ENCODE peak calls at places on chromosomes 6 and 20, in ten cellular contexts. One of them, this sample, is unnamed.
A peak's percentile ranks its signal among the peaks of the same experiment; 100 is the strongest.

GRCh38 chr6:155066371-155066770 is 71.3 kb downstream of the TIAM2 start:
- DNase-seq in IMR-90: peak; percentile 56
- DNase-seq in stomach: no peak
- DNase-seq in pancreas: no peak
- DNase-seq in lower lobe of right lung: no peak
- DNase-seq in cardiac muscle cell: peak; percentile 42
- DNase-seq in CD8-positive, alpha-beta T cell: no peak
- DNase-seq in kidney epithelial cell: no peak
- DNase-seq in ovary: no peak
- DNase-seq in left ventricle myocardium inferior: no peak
- DNase-seq in this sample: no peak

GRCh38 chr6:25960689-25961088 is 1.9 kb upstream of the TRIM38 start:
- DNase-seq in IMR-90: no peak
- DNase-seq in stomach: no peak
- DNase-seq in pancreas: no peak
- DNase-seq in lower lobe of right lung: no peak
- DNase-seq in cardiac muscle cell: no peak
- DNase-seq in CD8-positive, alpha-beta T cell: no peak
- DNase-seq in kidney epithelial cell: no peak
- DNase-seq in ovary: no peak
- DNase-seq in left ventricle myocardium inferior: no peak
- DNase-seq in this sample: no peak

GRCh38 chr6:30061766-30062458 is 847 bp downstream of the POLR1H start:
- DNase-seq in IMR-90: peak; percentile 17
- DNase-seq in stomach: peak; percentile 28
- DNase-seq in pancreas: no peak
- DNase-seq in lower lobe of right lung: no peak
- DNase-seq in cardiac muscle cell: peak; percentile 39
- DNase-seq in CD8-positive, alpha-beta T cell: no peak
- DNase-seq in kidney epithelial cell: no peak
- DNase-seq in ovary: peak; percentile 20
- DNase-seq in left ventricle myocardium inferior: no peak
- DNase-seq in this sample: peak; percentile 57

GRCh38 chr6:148565321-148565926 is 181.4 kb upstream of the UST start:
- DNase-seq in IMR-90: no peak
- DNase-seq in stomach: no peak
- DNase-seq in pancreas: no peak
- DNase-seq in lower lobe of right lung: no peak
- DNase-seq in cardiac muscle cell: peak; percentile 31
- DNase-seq in CD8-positive, alpha-beta T cell: no peak
- DNase-seq in kidney epithelial cell: no peak
- DNase-seq in ovary: no peak
- DNase-seq in left ventricle myocardium inferior: no peak
- DNase-seq in this sample: no peak

GRCh38 chr6:57075092-57075491 is 14.9 kb upstream of the ZNF451 start:
- DNase-seq in IMR-90: peak; percentile 11
- DNase-seq in stomach: no peak
- DNase-seq in pancreas: no peak
- DNase-seq in lower lobe of right lung: no peak
- DNase-seq in cardiac muscle cell: no peak
- DNase-seq in CD8-positive, alpha-beta T cell: no peak
- DNase-seq in kidney epithelial cell: no peak
- DNase-seq in ovary: no peak
- DNase-seq in left ventricle myocardium inferior: no peak
- DNase-seq in this sample: no peak

GRCh38 chr6:112205521-112206458 is 48.6 kb downstream of the LAMA4 start:
- DNase-seq in IMR-90: peak; percentile 45
- DNase-seq in stomach: no peak
- DNase-seq in pancreas: no peak
- DNase-seq in lower lobe of right lung: no peak
- DNase-seq in cardiac muscle cell: peak; percentile 77
- DNase-seq in CD8-positive, alpha-beta T cell: no peak
- DNase-seq in kidney epithelial cell: no peak
- DNase-seq in ovary: no peak
- DNase-seq in left ventricle myocardium inferior: no peak
- DNase-seq in this sample: no peak

GRCh38 chr20:53611449-53611894 is 17.8 kb upstream of the ZNF217 start:
- DNase-seq in IMR-90: peak; percentile 99
- DNase-seq in stomach: peak; percentile 25
- DNase-seq in pancreas: no peak
- DNase-seq in lower lobe of right lung: no peak
- DNase-seq in cardiac muscle cell: peak; percentile 98
- DNase-seq in CD8-positive, alpha-beta T cell: no peak
- DNase-seq in kidney epithelial cell: peak; percentile 93
- DNase-seq in ovary: peak; percentile 16
- DNase-seq in left ventricle myocardium inferior: no peak
- DNase-seq in this sample: no peak

GRCh38 chr6:166228839-166229528 is 61.3 kb upstream of the TBXT start:
- DNase-seq in IMR-90: no peak
- DNase-seq in stomach: no peak
- DNase-seq in pancreas: no peak
- DNase-seq in lower lobe of right lung: no peak
- DNase-seq in cardiac muscle cell: no peak
- DNase-seq in CD8-positive, alpha-beta T cell: no peak
- DNase-seq in kidney epithelial cell: no peak
- DNase-seq in ovary: no peak
- DNase-seq in left ventricle myocardium inferior: no peak
- DNase-seq in this sample: no peak

GRCh38 chr20:5080384-5080877 is 39.3 kb downstream of the PCNA start:
- DNase-seq in IMR-90: peak; percentile 54
- DNase-seq in stomach: peak; percentile 46
- DNase-seq in pancreas: no peak
- DNase-seq in lower lobe of right lung: peak; percentile 88
- DNase-seq in cardiac muscle cell: peak; percentile 82
- DNase-seq in CD8-positive, alpha-beta T cell: no peak
- DNase-seq in kidney epithelial cell: no peak
- DNase-seq in ovary: no peak
- DNase-seq in left ventricle myocardium inferior: peak; percentile 50
- DNase-seq in this sample: no peak

GRCh38 chr6:3193102-3193837 is 34.2 kb downstream of the TUBB2B start:
- DNase-seq in IMR-90: no peak
- DNase-seq in stomach: no peak
- DNase-seq in pancreas: no peak
- DNase-seq in lower lobe of right lung: no peak
- DNase-seq in cardiac muscle cell: no peak
- DNase-seq in CD8-positive, alpha-beta T cell: no peak
- DNase-seq in kidney epithelial cell: no peak
- DNase-seq in ovary: no peak
- DNase-seq in left ventricle myocardium inferior: no peak
- DNase-seq in this sample: no peak

GRCh38 chr6:83183082-83183828 is 9.8 kb downstream of the PGM3 start:
- DNase-seq in IMR-90: peak; percentile 98
- DNase-seq in stomach: no peak
- DNase-seq in pancreas: no peak
- DNase-seq in lower lobe of right lung: no peak
- DNase-seq in cardiac muscle cell: peak; percentile 97
- DNase-seq in CD8-positive, alpha-beta T cell: no peak
- DNase-seq in kidney epithelial cell: peak; percentile 51
- DNase-seq in ovary: no peak
- DNase-seq in left ventricle myocardium inferior: no peak
- DNase-seq in this sample: no peak

GRCh38 chr20:60883517-60883916 is 368.5 kb upstream of the CDH4 start:
- DNase-seq in IMR-90: no peak
- DNase-seq in stomach: no peak
- DNase-seq in pancreas: no peak
- DNase-seq in lower lobe of right lung: no peak
- DNase-seq in cardiac muscle cell: no peak
- DNase-seq in CD8-positive, alpha-beta T cell: no peak
- DNase-seq in kidney epithelial cell: no peak
- DNase-seq in ovary: no peak
- DNase-seq in left ventricle myocardium inferior: no peak
- DNase-seq in this sample: no peak

GRCh38 chr6:105135056-105135455 is 44.8 kb downstream of the POPDC3 start:
- DNase-seq in IMR-90: peak; percentile 18
- DNase-seq in stomach: no peak
- DNase-seq in pancreas: no peak
- DNase-seq in lower lobe of right lung: no peak
- DNase-seq in cardiac muscle cell: peak; percentile 16
- DNase-seq in CD8-positive, alpha-beta T cell: no peak
- DNase-seq in kidney epithelial cell: no peak
- DNase-seq in ovary: no peak
- DNase-seq in left ventricle myocardium inferior: no peak
- DNase-seq in this sample: no peak

GRCh38 chr20:25308671-25309394 is 60.9 kb downstream of the PYGB start:
- DNase-seq in IMR-90: peak; percentile 82
- DNase-seq in stomach: no peak
- DNase-seq in pancreas: no peak
- DNase-seq in lower lobe of right lung: peak; percentile 49
- DNase-seq in cardiac muscle cell: peak; percentile 45
- DNase-seq in CD8-positive, alpha-beta T cell: no peak
- DNase-seq in kidney epithelial cell: no peak
- DNase-seq in ovary: no peak
- DNase-seq in left ventricle myocardium inferior: no peak
- DNase-seq in this sample: no peak

GRCh38 chr20:25309395-25310267 is 61.7 kb downstream of the PYGB start:
- DNase-seq in IMR-90: peak; percentile 80
- DNase-seq in stomach: peak; percentile 53
- DNase-seq in pancreas: no peak
- DNase-seq in lower lobe of right lung: peak; percentile 65
- DNase-seq in cardiac muscle cell: peak; percentile 52
- DNase-seq in CD8-positive, alpha-beta T cell: no peak
- DNase-seq in kidney epithelial cell: peak; percentile 75
- DNase-seq in ovary: peak; percentile 52
- DNase-seq in left ventricle myocardium inferior: no peak
- DNase-seq in this sample: no peak

GRCh38 chr20:25310921-25311728 is 63.2 kb downstream of the PYGB start:
- DNase-seq in IMR-90: peak; percentile 95
- DNase-seq in stomach: peak; percentile 20
- DNase-seq in pancreas: no peak
- DNase-seq in lower lobe of right lung: peak; percentile 31
- DNase-seq in cardiac muscle cell: peak; percentile 53
- DNase-seq in CD8-positive, alpha-beta T cell: no peak
- DNase-seq in kidney epithelial cell: no peak
- DNase-seq in ovary: no peak
- DNase-seq in left ventricle myocardium inferior: no peak
- DNase-seq in this sample: no peak

GRCh38 chr20:25308083-25308491 is 60.2 kb downstream of the PYGB start:
- DNase-seq in IMR-90: no peak
- DNase-seq in stomach: no peak
- DNase-seq in pancreas: no peak
- DNase-seq in lower lobe of right lung: peak; percentile 39
- DNase-seq in cardiac muscle cell: no peak
- DNase-seq in CD8-positive, alpha-beta T cell: no peak
- DNase-seq in kidney epithelial cell: no peak
- DNase-seq in ovary: no peak
- DNase-seq in left ventricle myocardium inferior: no peak
- DNase-seq in this sample: no peak

GRCh38 chr20:25310268-25310920 is 62.5 kb downstream of the PYGB start:
- DNase-seq in IMR-90: peak; percentile 96
- DNase-seq in stomach: peak; percentile 58
- DNase-seq in pancreas: no peak
- DNase-seq in lower lobe of right lung: peak; percentile 58
- DNase-seq in cardiac muscle cell: peak; percentile 67
- DNase-seq in CD8-positive, alpha-beta T cell: no peak
- DNase-seq in kidney epithelial cell: peak; percentile 94
- DNase-seq in ovary: no peak
- DNase-seq in left ventricle myocardium inferior: no peak
- DNase-seq in this sample: no peak
- H3K4me3 ChIP-seq in IMR-90: peak overlapping the region; percentile 27
- H3K4me3 ChIP-seq in stomach: peak overlapping the region; percentile 13
- H3K4me3 ChIP-seq in pancreas: no peak overlapping the region
- H3K4me3 ChIP-seq in lower lobe of right lung: peak overlapping the region; percentile 23
- H3K4me3 ChIP-seq in cardiac muscle cell: no peak overlapping the region
- H3K4me3 ChIP-seq in CD8-positive, alpha-beta T cell: no peak overlapping the region
- H3K4me3 ChIP-seq in kidney epithelial cell: no peak overlapping the region
- H3K4me3 ChIP-seq in ovary: peak overlapping the region; percentile 15
- H3K4me3 ChIP-seq in left ventricle myocardium inferior: peak overlapping the region; percentile 24
- H3K4me3 ChIP-seq in this sample: peak overlapping the region; percentile 18

GRCh38 chr6:12296255-12296573 is 6.1 kb downstream of the EDN1 start:
- DNase-seq in IMR-90: peak; percentile 83
- DNase-seq in stomach: peak; percentile 44
- DNase-seq in pancreas: no peak
- DNase-seq in lower lobe of right lung: no peak
- DNase-seq in cardiac muscle cell: peak; percentile 71
- DNase-seq in CD8-positive, alpha-beta T cell: no peak
- DNase-seq in kidney epithelial cell: no peak
- DNase-seq in ovary: no peak
- DNase-seq in left ventricle myocardium inferior: no peak
- DNase-seq in this sample: no peak
- H3K36me3 ChIP-seq in IMR-90: peaks cover 1% of the 10 kb centered on the region
- H3K36me3 ChIP-seq in stomach: no peaks in the 10 kb centered on the region
- H3K36me3 ChIP-seq in pancreas: no peaks in the 10 kb centered on the region
- H3K36me3 ChIP-seq in lower lobe of right lung: peaks cover 27% of the 10 kb centered on the region
- H3K36me3 ChIP-seq in cardiac muscle cell: no peaks in the 10 kb centered on the region
- H3K36me3 ChIP-seq in CD8-positive, alpha-beta T cell: no peaks in the 10 kb centered on the region
- H3K36me3 ChIP-seq in kidney epithelial cell: peaks cover 2% of the 10 kb centered on the region
- H3K36me3 ChIP-seq in ovary: no peaks in the 10 kb centered on the region
- H3K36me3 ChIP-seq in left ventricle myocardium inferior: no peaks in the 10 kb centered on the region
- H3K36me3 ChIP-seq in this sample: no peaks in the 10 kb centered on the region

GRCh38 chr6:27544612-27545260 is 71.8 kb upstream of the ZNF184 start:
- DNase-seq in IMR-90: no peak
- DNase-seq in stomach: no peak
- DNase-seq in pancreas: no peak
- DNase-seq in lower lobe of right lung: no peak
- DNase-seq in cardiac muscle cell: no peak
- DNase-seq in CD8-positive, alpha-beta T cell: no peak
- DNase-seq in kidney epithelial cell: no peak
- DNase-seq in ovary: no peak
- DNase-seq in left ventricle myocardium inferior: no peak
- DNase-seq in this sample: no peak
- H3K4me3 ChIP-seq in IMR-90: peak overlapping the region; percentile 50
- H3K4me3 ChIP-seq in stomach: no peak overlapping the region
- H3K4me3 ChIP-seq in pancreas: no peak overlapping the region
- H3K4me3 ChIP-seq in lower lobe of right lung: no peak overlapping the region
- H3K4me3 ChIP-seq in cardiac muscle cell: peak overlapping the region; percentile 27
- H3K4me3 ChIP-seq in CD8-positive, alpha-beta T cell: no peak overlapping the region
- H3K4me3 ChIP-seq in kidney epithelial cell: peak overlapping the region; percentile 38
- H3K4me3 ChIP-seq in ovary: no peak overlapping the region
- H3K4me3 ChIP-seq in left ventricle myocardium inferior: peak overlapping the region; percentile 38
- H3K4me3 ChIP-seq in this sample: no peak overlapping the region

GRCh38 chr6:18147160-18147559 is 7.7 kb downstream of the TPMT start:
- DNase-seq in IMR-90: peak; percentile 66
- DNase-seq in stomach: no peak
- DNase-seq in pancreas: no peak
- DNase-seq in lower lobe of right lung: no peak
- DNase-seq in cardiac muscle cell: peak; percentile 30
- DNase-seq in CD8-positive, alpha-beta T cell: no peak
- DNase-seq in kidney epithelial cell: no peak
- DNase-seq in ovary: no peak
- DNase-seq in left ventricle myocardium inferior: no peak
- DNase-seq in this sample: no peak

GRCh38 chr6:18141805-18142590 is 12.9 kb downstream of the TPMT start:
- DNase-seq in IMR-90: no peak
- DNase-seq in stomach: no peak
- DNase-seq in pancreas: no peak
- DNase-seq in lower lobe of right lung: no peak
- DNase-seq in cardiac muscle cell: no peak
- DNase-seq in CD8-positive, alpha-beta T cell: no peak
- DNase-seq in kidney epithelial cell: no peak
- DNase-seq in ovary: no peak
- DNase-seq in left ventricle myocardium inferior: no peak
- DNase-seq in this sample: no peak

GRCh38 chr6:18139935-18140621 is 14.8 kb downstream of the TPMT start:
- DNase-seq in IMR-90: no peak
- DNase-seq in stomach: no peak
- DNase-seq in pancreas: no peak
- DNase-seq in lower lobe of right lung: no peak
- DNase-seq in cardiac muscle cell: no peak
- DNase-seq in CD8-positive, alpha-beta T cell: no peak
- DNase-seq in kidney epithelial cell: no peak
- DNase-seq in ovary: no peak
- DNase-seq in left ventricle myocardium inferior: no peak
- DNase-seq in this sample: no peak

GRCh38 chr6:18138906-18139305 is 16.0 kb downstream of the TPMT start:
- DNase-seq in IMR-90: no peak
- DNase-seq in stomach: no peak
- DNase-seq in pancreas: no peak
- DNase-seq in lower lobe of right lung: no peak
- DNase-seq in cardiac muscle cell: no peak
- DNase-seq in CD8-positive, alpha-beta T cell: no peak
- DNase-seq in kidney epithelial cell: no peak
- DNase-seq in ovary: no peak
- DNase-seq in left ventricle myocardium inferior: no peak
- DNase-seq in this sample: no peak

GRCh38 chr6:18142591-18142861 is 12.4 kb downstream of the TPMT start:
- DNase-seq in IMR-90: no peak
- DNase-seq in stomach: no peak
- DNase-seq in pancreas: no peak
- DNase-seq in lower lobe of right lung: no peak
- DNase-seq in cardiac muscle cell: no peak
- DNase-seq in CD8-positive, alpha-beta T cell: no peak
- DNase-seq in kidney epithelial cell: no peak
- DNase-seq in ovary: no peak
- DNase-seq in left ventricle myocardium inferior: no peak
- DNase-seq in this sample: no peak
- H3K36me3 ChIP-seq in IMR-90: peaks cover 3% of the 10 kb centered on the region
- H3K36me3 ChIP-seq in stomach: peaks cover 92% of the 10 kb centered on the region
- H3K36me3 ChIP-seq in pancreas: peaks cover 17% of the 10 kb centered on the region
- H3K36me3 ChIP-seq in lower lobe of right lung: peaks cover 94% of the 10 kb centered on the region
- H3K36me3 ChIP-seq in cardiac muscle cell: peaks cover 8% of the 10 kb centered on the region
- H3K36me3 ChIP-seq in CD8-positive, alpha-beta T cell: peaks cover 20% of the 10 kb centered on the region
- H3K36me3 ChIP-seq in kidney epithelial cell: peaks cover 1% of the 10 kb centered on the region
- H3K36me3 ChIP-seq in ovary: no peaks in the 10 kb centered on the region
- H3K36me3 ChIP-seq in left ventricle myocardium inferior: peaks cover 88% of the 10 kb centered on the region
- H3K36me3 ChIP-seq in this sample: peaks cover 8% of the 10 kb centered on the region

This sample was measured in naive thymus-derived CD4-positive, alpha-beta T cell.